ENCODE peak calls at places on chromosomes 2 and 18, in ten cellular contexts. One of them, this sample, is unnamed.

GRCh38 chr18:7789853-7790552 is 222.9 kb downstream of the PTPRM start:
- DNase-seq in fibroblast of lung: peak
- DNase-seq in coronary artery: no peak
- DNase-seq in adrenal gland: no peak
- DNase-seq in AG04450: peak
- DNase-seq in kidney: no peak
- DNase-seq in IMR-90: peak
- DNase-seq in body of pancreas: peak
- DNase-seq in mammary epithelial cell: peak
- DNase-seq in spleen: no peak
- DNase-seq in this sample: no peak

GRCh38 chr2:240202616-240203015 is 62.2 kb upstream of the OTOS start:
- DNase-seq in fibroblast of lung: no peak
- DNase-seq in coronary artery: no peak
- DNase-seq in adrenal gland: no peak
- DNase-seq in AG04450: no peak
- DNase-seq in kidney: no peak
- DNase-seq in IMR-90: no peak
- DNase-seq in body of pancreas: no peak
- DNase-seq in mammary epithelial cell: no peak
- DNase-seq in spleen: no peak
- DNase-seq in this sample: no peak

GRCh38 chr2:235286624-235287368 is 207.0 kb upstream of the AGAP1 start:
- DNase-seq in fibroblast of lung: no peak
- DNase-seq in coronary artery: no peak
- DNase-seq in adrenal gland: no peak
- DNase-seq in AG04450: no peak
- DNase-seq in kidney: no peak
- DNase-seq in IMR-90: no peak
- DNase-seq in body of pancreas: no peak
- DNase-seq in mammary epithelial cell: no peak
- DNase-seq in spleen: no peak
- DNase-seq in this sample: no peak

GRCh38 chr2:98118161-98118560 is 31.2 kb downstream of the VWA3B start:
- DNase-seq in fibroblast of lung: no peak
- DNase-seq in coronary artery: no peak
- DNase-seq in adrenal gland: no peak
- DNase-seq in AG04450: no peak
- DNase-seq in kidney: no peak
- DNase-seq in IMR-90: peak
- DNase-seq in body of pancreas: no peak
- DNase-seq in mammary epithelial cell: peak
- DNase-seq in spleen: no peak
- DNase-seq in this sample: no peak

GRCh38 chr18:42533010-42533409 is 578.0 kb downstream of the PIK3C3 start:
- DNase-seq in fibroblast of lung: no peak
- DNase-seq in coronary artery: no peak
- DNase-seq in adrenal gland: no peak
- DNase-seq in AG04450: no peak
- DNase-seq in kidney: no peak
- DNase-seq in IMR-90: no peak
- DNase-seq in body of pancreas: no peak
- DNase-seq in mammary epithelial cell: no peak
- DNase-seq in spleen: no peak
- DNase-seq in this sample: no peak

GRCh38 chr18:22848618-22849017 is 84.5 kb upstream of the RBBP8 start:
- DNase-seq in fibroblast of lung: peak
- DNase-seq in coronary artery: no peak
- DNase-seq in adrenal gland: no peak
- DNase-seq in AG04450: no peak
- DNase-seq in kidney: no peak
- DNase-seq in IMR-90: peak
- DNase-seq in body of pancreas: peak
- DNase-seq in mammary epithelial cell: peak
- DNase-seq in spleen: no peak
- DNase-seq in this sample: no peak

GRCh38 chr2:174431902-174432301 is 36.4 kb downstream of the SCRN3 start:
- DNase-seq in fibroblast of lung: no peak
- DNase-seq in coronary artery: no peak
- DNase-seq in adrenal gland: no peak
- DNase-seq in AG04450: no peak
- DNase-seq in kidney: no peak
- DNase-seq in IMR-90: no peak
- DNase-seq in body of pancreas: no peak
- DNase-seq in mammary epithelial cell: no peak
- DNase-seq in spleen: no peak
- DNase-seq in this sample: no peak

GRCh38 chr18:74040459-74041332 is 106.9 kb downstream of the FBXO15 start:
- DNase-seq in fibroblast of lung: no peak
- DNase-seq in coronary artery: no peak
- DNase-seq in adrenal gland: peak
- DNase-seq in AG04450: no peak
- DNase-seq in kidney: no peak
- DNase-seq in IMR-90: peak
- DNase-seq in body of pancreas: peak
- DNase-seq in mammary epithelial cell: no peak
- DNase-seq in spleen: peak
- DNase-seq in this sample: no peak

GRCh38 chr2:167100526-167100925 is 212.2 kb downstream of the XIRP2 start:
- DNase-seq in fibroblast of lung: no peak
- DNase-seq in coronary artery: no peak
- DNase-seq in adrenal gland: peak
- DNase-seq in AG04450: no peak
- DNase-seq in kidney: no peak
- DNase-seq in IMR-90: peak
- DNase-seq in body of pancreas: no peak
- DNase-seq in mammary epithelial cell: no peak
- DNase-seq in spleen: no peak
- DNase-seq in this sample: no peak

GRCh38 chr2:218582085-218582484 is 13.4 kb downstream of the CNOT9 start:
- DNase-seq in fibroblast of lung: peak
- DNase-seq in coronary artery: no peak
- DNase-seq in adrenal gland: no peak
- DNase-seq in AG04450: no peak
- DNase-seq in kidney: no peak
- DNase-seq in IMR-90: peak
- DNase-seq in body of pancreas: no peak
- DNase-seq in mammary epithelial cell: peak
- DNase-seq in spleen: no peak
- DNase-seq in this sample: no peak

GRCh38 chr2:219985017-219985416 is 357.6 kb downstream of the SLC4A3 start:
- DNase-seq in fibroblast of lung: no peak
- DNase-seq in coronary artery: no peak
- DNase-seq in adrenal gland: no peak
- DNase-seq in AG04450: no peak
- DNase-seq in kidney: no peak
- DNase-seq in IMR-90: no peak
- DNase-seq in body of pancreas: no peak
- DNase-seq in mammary epithelial cell: no peak
- DNase-seq in spleen: no peak
- DNase-seq in this sample: no peak

GRCh38 chr2:219991116-219991515 is 363.7 kb downstream of the SLC4A3 start:
- DNase-seq in fibroblast of lung: no peak
- DNase-seq in coronary artery: no peak
- DNase-seq in adrenal gland: no peak
- DNase-seq in AG04450: no peak
- DNase-seq in kidney: no peak
- DNase-seq in IMR-90: no peak
- DNase-seq in body of pancreas: no peak
- DNase-seq in mammary epithelial cell: no peak
- DNase-seq in spleen: no peak
- DNase-seq in this sample: no peak

GRCh38 chr2:219983836-219984235 is 356.4 kb downstream of the SLC4A3 start:
- DNase-seq in fibroblast of lung: no peak
- DNase-seq in coronary artery: no peak
- DNase-seq in adrenal gland: no peak
- DNase-seq in AG04450: no peak
- DNase-seq in kidney: no peak
- DNase-seq in IMR-90: peak
- DNase-seq in body of pancreas: no peak
- DNase-seq in mammary epithelial cell: no peak
- DNase-seq in spleen: no peak
- DNase-seq in this sample: no peak

DNA sequence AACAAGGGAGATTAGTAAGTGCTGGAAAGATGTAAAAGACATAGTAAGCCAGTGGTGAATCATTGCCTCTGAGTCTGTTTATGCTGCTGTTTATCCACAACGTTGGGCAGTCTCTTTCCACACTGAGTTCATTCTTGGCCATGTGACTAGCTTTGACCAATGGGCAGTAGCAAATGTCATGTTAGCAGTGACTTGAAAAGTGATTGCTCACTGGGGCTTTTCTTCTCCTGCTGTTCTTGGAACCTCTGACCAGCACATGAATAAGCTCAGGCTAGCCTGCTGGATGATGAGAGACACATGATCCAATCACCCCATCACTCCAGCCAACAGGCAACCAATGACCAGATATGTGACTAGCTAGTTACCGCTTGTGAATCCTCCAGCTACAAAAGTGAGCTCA is 360.4 kb downstream of the SLC4A3 start:
- DNase-seq in fibroblast of lung: peak
- DNase-seq in coronary artery: peak
- DNase-seq in adrenal gland: no peak
- DNase-seq in AG04450: peak
- DNase-seq in kidney: no peak
- DNase-seq in IMR-90: peak
- DNase-seq in body of pancreas: peak
- DNase-seq in mammary epithelial cell: peak
- DNase-seq in spleen: no peak
- DNase-seq in this sample: no peak
- H3K27ac ChIP-seq in fibroblast of lung: peak
- H3K27ac ChIP-seq in coronary artery: no peak
- H3K27ac ChIP-seq in adrenal gland: no peak
- H3K27ac ChIP-seq in AG04450: peak
- H3K27ac ChIP-seq in kidney: no peak
- H3K27ac ChIP-seq in IMR-90: no peak
- H3K27ac ChIP-seq in body of pancreas: no peak
- H3K27ac ChIP-seq in mammary epithelial cell: peak
- H3K27ac ChIP-seq in spleen: no peak
- H3K27ac ChIP-seq in this sample: no peak

DNA sequence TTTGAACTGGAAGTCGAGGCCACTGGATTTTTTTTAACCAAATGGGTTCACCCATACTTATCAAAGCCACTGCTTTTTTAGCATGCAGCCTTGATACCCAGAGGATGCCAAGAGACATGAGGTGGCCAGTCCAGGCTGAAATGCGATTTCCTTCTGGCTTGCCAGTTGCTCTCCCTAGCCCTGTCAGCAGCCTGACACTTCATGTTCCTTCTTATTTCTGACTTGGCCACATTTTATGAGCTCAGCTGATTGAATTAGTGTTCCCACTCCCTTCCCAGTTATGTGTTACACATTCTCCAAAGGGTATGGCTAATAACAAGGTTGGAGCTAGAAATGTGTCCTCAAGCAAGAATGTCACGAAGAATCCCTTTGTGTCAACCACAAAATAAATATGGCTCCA is 121.6 kb upstream of the TACR1 start:
- DNase-seq in fibroblast of lung: no peak
- DNase-seq in coronary artery: no peak
- DNase-seq in adrenal gland: no peak
- DNase-seq in AG04450: no peak
- DNase-seq in kidney: no peak
- DNase-seq in IMR-90: peak
- DNase-seq in body of pancreas: no peak
- DNase-seq in mammary epithelial cell: no peak
- DNase-seq in spleen: no peak
- DNase-seq in this sample: no peak
- H3K27ac ChIP-seq in fibroblast of lung: no peak
- H3K27ac ChIP-seq in coronary artery: no peak
- H3K27ac ChIP-seq in adrenal gland: no peak
- H3K27ac ChIP-seq in AG04450: no peak
- H3K27ac ChIP-seq in kidney: no peak
- H3K27ac ChIP-seq in IMR-90: no peak
- H3K27ac ChIP-seq in body of pancreas: no peak
- H3K27ac ChIP-seq in mammary epithelial cell: no peak
- H3K27ac ChIP-seq in spleen: no peak
- H3K27ac ChIP-seq in this sample: no peak

DNA sequence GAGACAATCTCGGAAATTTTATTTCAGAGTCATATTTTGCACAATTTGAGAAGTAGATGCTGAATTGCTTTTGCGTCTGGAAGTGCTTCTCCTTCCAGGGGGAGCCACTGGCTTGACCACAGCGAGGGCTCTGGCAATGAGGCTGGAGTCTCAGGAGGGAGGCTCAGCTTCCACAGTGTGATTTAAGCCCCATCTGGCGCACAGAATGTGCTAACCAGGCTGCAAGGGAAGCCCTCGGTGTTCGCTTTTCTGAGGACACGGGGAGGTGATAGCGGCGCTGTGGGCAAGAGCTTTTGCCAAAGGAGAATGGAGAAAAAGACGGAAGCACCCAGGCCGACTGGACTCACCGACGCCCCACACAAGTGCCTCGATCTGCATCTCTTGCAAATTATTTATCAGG is 52.4 kb downstream of the ADI1 start:
- DNase-seq in fibroblast of lung: no peak
- DNase-seq in coronary artery: no peak
- DNase-seq in adrenal gland: no peak
- DNase-seq in AG04450: no peak
- DNase-seq in kidney: no peak
- DNase-seq in IMR-90: no peak
- DNase-seq in body of pancreas: no peak
- DNase-seq in mammary epithelial cell: no peak
- DNase-seq in spleen: peak
- DNase-seq in this sample: no peak
- H3K27ac ChIP-seq in fibroblast of lung: no peak
- H3K27ac ChIP-seq in coronary artery: peak
- H3K27ac ChIP-seq in adrenal gland: no peak
- H3K27ac ChIP-seq in AG04450: no peak
- H3K27ac ChIP-seq in kidney: no peak
- H3K27ac ChIP-seq in IMR-90: no peak
- H3K27ac ChIP-seq in body of pancreas: no peak
- H3K27ac ChIP-seq in mammary epithelial cell: no peak
- H3K27ac ChIP-seq in spleen: no peak
- H3K27ac ChIP-seq in this sample: no peak

DNA sequence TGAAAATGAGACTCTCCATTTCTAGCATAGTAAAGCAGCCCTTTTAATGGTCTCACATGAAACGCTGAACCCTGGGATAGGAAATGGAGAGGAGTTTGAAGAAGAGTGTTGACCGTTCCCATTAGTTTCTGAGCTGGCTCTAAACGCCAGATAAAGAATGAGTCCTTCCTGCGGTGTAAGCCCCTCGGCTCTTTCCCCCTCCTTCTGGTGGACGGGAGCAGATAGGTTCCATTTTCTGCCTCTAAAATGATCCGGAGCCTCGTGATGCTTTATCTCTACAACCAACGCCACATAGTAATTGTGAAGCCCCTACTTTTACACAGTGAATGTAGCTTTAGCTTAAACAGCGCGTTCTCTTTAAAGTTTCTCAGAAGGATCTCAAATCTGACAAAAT is 24.1 kb upstream of the ZNF516 start:
- DNase-seq in fibroblast of lung: peak
- DNase-seq in coronary artery: no peak
- DNase-seq in adrenal gland: peak
- DNase-seq in AG04450: no peak
- DNase-seq in kidney: peak
- DNase-seq in IMR-90: no peak
- DNase-seq in body of pancreas: no peak
- DNase-seq in mammary epithelial cell: no peak
- DNase-seq in spleen: no peak
- DNase-seq in this sample: no peak
- H3K27ac ChIP-seq in fibroblast of lung: peak
- H3K27ac ChIP-seq in coronary artery: peak
- H3K27ac ChIP-seq in adrenal gland: peak
- H3K27ac ChIP-seq in AG04450: no peak
- H3K27ac ChIP-seq in kidney: no peak
- H3K27ac ChIP-seq in IMR-90: no peak
- H3K27ac ChIP-seq in body of pancreas: peak
- H3K27ac ChIP-seq in mammary epithelial cell: no peak
- H3K27ac ChIP-seq in spleen: peak
- H3K27ac ChIP-seq in this sample: no peak